ENCODE peak calls at places on chromosomes 1 and 21, in ten cellular contexts. R is choroid plexus epithelial cell; P is NCI-H2171; G is B cell; N is AG04450; I is SHP77 treated with DMSO at 0.1 percent for 48 hours; U is stimulated activated CD8-positive, alpha-beta memory T cell treated with anti-CD3 and anti-CD28 coated beads, Interleukin-4, amount 100 ng/mL, for 1 hour; T is cardiac fibroblast; V is heart right ventricle; E is brain pericyte. B is an unnamed sample.
A peak's percentile ranks its signal among the peaks of the same experiment; 100 is the strongest.

GRCh38 chr1:229883504-229884200 is 183.4 kb upstream of the GALNT2 start:
- DNase-seq in G (no peak), T (no peak), N (no peak), P (no peak), R (no peak), I (no peak), V (no peak), U (no peak), E (no peak), B (no peak)

GRCh38 chr1:246597340-246597739 is 31.1 kb downstream of the CNST start:
- DNase-seq in P (no peak), V (peak; percentile 85), E (peak; percentile 47), G (no peak), N (peak; percentile 72), U (no peak), T (peak; percentile 97), I (no peak), R (peak; percentile 83), B (no peak)

GRCh38 chr1:12177156-12177998 is 10.6 kb downstream of the TNFRSF1B start:
- DNase-seq in E (no peak), P (no peak), G (no peak), I (no peak), U (no peak), T (no peak), V (no peak), R (no peak), N (no peak), B (no peak)

GRCh38 chr1:243595527-243596206 is 254.4 kb downstream of the AKT3 start:
- DNase-seq in E (no peak), T (peak; percentile 82), P (no peak), G (no peak), I (no peak), N (peak; percentile 32), R (peak; percentile 88), U (no peak), V (no peak), B (no peak)

GRCh38 chr1:152533327-152533938 is 19.2 kb downstream of the CRCT1 start:
- DNase-seq in P (peak; percentile 27), G (no peak), T (peak; percentile 38), N (no peak), V (no peak), E (no peak), I (peak; percentile 58), U (no peak), R (peak; percentile 4), B (no peak)

GRCh38 chr1:224780736-224781135 is 148.7 kb upstream of the DNAH14 start:
- DNase-seq in R (no peak), V (no peak), E (no peak), I (no peak), G (no peak), U (no peak), N (no peak), P (no peak), T (no peak), B (no peak)

GRCh38 chr1:161382214-161383019 is 14.7 kb upstream of the CFAP126 start:
- DNase-seq in N (no peak), G (no peak), I (peak; percentile 60), V (no peak), P (peak; percentile 56), T (peak; percentile 88), U (no peak), E (no peak), R (peak; percentile 88), B (no peak)

GRCh38 chr1:18540136-18540765 is 59.5 kb downstream of the KLHDC7A start:
- DNase-seq in N (no peak), P (no peak), R (no peak), U (no peak), G (no peak), T (no peak), V (no peak), E (no peak), I (no peak), B (no peak)

GRCh38 chr1:52348704-52349301 is 17.2 kb downstream of the CC2D1B start:
- DNase-seq in R (peak; percentile 65), P (peak; percentile 46), E (no peak), V (no peak), U (no peak), I (no peak), N (no peak), T (peak; percentile 39), G (no peak), B (no peak)

GRCh38 chr1:206702803-206703202 is 18.1 kb downstream of the MAPKAPK2 start:
- DNase-seq in E (no peak), G (no peak), P (no peak), N (no peak), I (no peak), U (no peak), V (no peak), R (peak; percentile 48), T (no peak), B (no peak)

GRCh38 chr1:212518188-212518951 is 85.7 kb downstream of the NENF start:
- DNase-seq in G (no peak), P (no peak), T (peak; percentile 61), R (peak; percentile 52), E (no peak), V (peak; percentile 85), N (no peak), I (peak; percentile 4), U (no peak), B (peak; percentile 66)

GRCh38 chr1:18309552-18310155 is 171.1 kb upstream of the KLHDC7A start:
- DNase-seq in I (no peak), V (no peak), T (no peak), P (no peak), G (no peak), U (no peak), N (no peak), R (no peak), E (no peak), B (peak; percentile 59)

GRCh38 chr1:118949317-118949716 is 38.8 kb downstream of the TBX15 start:
- DNase-seq in N (no peak), U (no peak), G (no peak), R (peak; percentile 80), I (no peak), P (no peak), T (peak; percentile 60), E (no peak), V (no peak), B (no peak)

GRCh38 chr21:38869946-38870345 is 64.2 kb downstream of the ETS2 start:
- DNase-seq in I (peak; percentile 53), N (peak; percentile 16), U (no peak), R (peak; percentile 73), E (peak; percentile 26), P (no peak), G (no peak), T (peak; percentile 41), V (no peak), B (no peak)

GRCh38 chr1:228938248-228938891 is 203.1 kb downstream of the RHOU start:
- DNase-seq in R (no peak), T (no peak), P (no peak), N (no peak), E (peak; percentile 38), U (peak; percentile 6), G (no peak), I (no peak), V (peak; percentile 55), B (no peak)

GRCh38 chr1:99481391-99481996 is 164.4 kb upstream of the PALMD start:
- DNase-seq in T (peak; percentile 79), R (peak; percentile 84), U (no peak), E (no peak), P (peak; percentile 48), V (peak; percentile 71), I (no peak), G (no peak), N (no peak), B (no peak)

GRCh38 chr1:103266036-103266435 is 157.7 kb upstream of the COL11A1 start:
- DNase-seq in R (peak; percentile 89), E (no peak), P (no peak), V (no peak), G (no peak), U (no peak), T (peak; percentile 33), N (no peak), I (no peak), B (no peak)

GRCh38 chr1:205531191-205532025 is 26.9 kb downstream of the CDK18 start:
- DNase-seq in I (no peak), E (no peak), R (no peak), P (no peak), V (no peak), U (no peak), G (no peak), T (no peak), N (no peak), B (no peak)

GRCh38 chr1:209190591-209191241 is 392.8 kb upstream of the CAMK1G start:
- DNase-seq in I (peak; percentile 59), T (peak; percentile 18), E (no peak), N (no peak), G (no peak), R (peak; percentile 41), U (no peak), V (peak; percentile 23), P (peak; percentile 45), B (peak; percentile 67)

GRCh38 chr1:34786521-34787325 is 5.7 kb downstream of the GJB3 start:
- DNase-seq in V (peak; percentile 77), G (peak; percentile 62), I (peak; percentile 26), P (peak; percentile 49), T (peak; percentile 82), N (peak; percentile 29), U (peak; percentile 31), E (peak; percentile 15), R (peak; percentile 87), B (no peak)

GRCh38 chr1:225710804-225711203 is 57.9 kb upstream of the ENAH start:
- DNase-seq in N (no peak), R (peak; percentile 12), V (no peak), E (no peak), I (no peak), U (no peak), T (peak; percentile 39), G (no peak), P (no peak), B (no peak)

GRCh38 chr1:25906644-25907300 is 553 bp upstream of the STMN1 start:
- DNase-seq in U (no peak), I (peak; percentile 36), T (no peak), G (no peak), R (no peak), N (no peak), P (peak; percentile 85), E (no peak), V (no peak), B (peak; percentile 80)

GRCh38 chr21:28487455-28488070 is 505.1 kb downstream of the LTN1 start:
- DNase-seq in P (no peak), U (no peak), N (no peak), V (no peak), G (no peak), T (peak; percentile 22), E (no peak), I (no peak), R (no peak), B (no peak)

GRCh38 chr1:200038987-200039848 is 11.7 kb downstream of the NR5A2 start:
- DNase-seq in T (peak; percentile 29), P (peak; percentile 8), R (no peak), N (no peak), I (no peak), V (no peak), E (no peak), U (no peak), G (no peak), B (no peak)

GRCh38 chr1:2594641-2595131 is 8.1 kb downstream of the PRXL2B start:
- DNase-seq in R (no peak), P (no peak), U (no peak), T (no peak), V (no peak), E (no peak), N (no peak), G (no peak), I (no peak), B (peak; percentile 77)

GRCh38 chr1:208272311-208272710 is 28.1 kb upstream of the PLXNA2 start:
- DNase-seq in T (no peak), V (no peak), P (peak; percentile 58), U (no peak), I (no peak), G (no peak), E (no peak), R (no peak), N (no peak), B (no peak)

GRCh38 chr1:209742409-209743144 is 13.3 kb upstream of the TRAF3IP3 start:
- DNase-seq in V (no peak), U (no peak), I (no peak), T (peak; percentile 89), R (peak; percentile 87), G (no peak), E (no peak), P (no peak), N (peak; percentile 46), B (no peak)

GRCh38 chr1:1937549-1938275 is 18.6 kb upstream of the TMEM52 start:
- DNase-seq in I (no peak), P (no peak), N (no peak), T (no peak), U (no peak), G (no peak), R (no peak), V (no peak), E (no peak), B (no peak)

B was measured in left lung.